ENCODE peak calls at places on chromosomes 12 and 14, in nine cellular contexts. P, J, T, E, U, W, Q, R and G are unnamed samples.

GRCh38 chr14:103867523-103867953 is 20.2 kb upstream of the PPP1R13B start:
- DNase-seq in P (peak; percentile 82), J (no peak), T (no peak), E (peak; percentile 39), U (peak; percentile 51), W (no peak), Q (no peak), R (no peak), G (peak; percentile 88)

GRCh38 chr12:56198836-56199235 is 9.6 kb upstream of the SMARCC2 start:
- DNase-seq in P (no peak), J (no peak), T (no peak), E (no peak), U (no peak), W (no peak), Q (no peak), R (no peak), G (no peak)

GRCh38 chr12:77433799-77434198 is 368.4 kb upstream of the E2F7 start:
- DNase-seq in P (no peak), J (no peak), T (no peak), E (no peak), U (no peak), W (no peak), Q (no peak), R (no peak), G (no peak)

GRCh38 chr12:29155079-29155478 is 6.0 kb downstream of the FAR2 start:
- DNase-seq in P (no peak), J (no peak), T (no peak), E (no peak), U (no peak), W (no peak), Q (no peak), R (no peak), G (no peak)

GRCh38 chr12:103929051-103929908 is 930 bp upstream of the HSP90B1 start:
- DNase-seq in P (peak; percentile 92), J (peak; percentile 86), T (peak; percentile 78), E (peak; percentile 82), U (peak; percentile 88), W (peak; percentile 77), Q (peak; percentile 92), R (peak; percentile 92), G (peak; percentile 58)

GRCh38 chr12:107912421-107913004 is 138.0 kb downstream of the ASCL4 start:
- DNase-seq in P (peak; percentile 18), J (no peak), T (peak; percentile 28), E (peak; percentile 53), U (no peak), W (peak; percentile 57), Q (peak; percentile 55), R (peak; percentile 55), G (peak; percentile 52)

GRCh38 chr12:54300267-54300731 is 516 bp downstream of the NFE2 start:
- DNase-seq in P (no peak), J (no peak), T (no peak), E (no peak), U (no peak), W (no peak), Q (no peak), R (no peak), G (no peak)

GRCh38 chr14:75566321-75566720 is 12.1 kb upstream of the FLVCR2 start:
- DNase-seq in P (peak; percentile 49), J (no peak), T (no peak), E (no peak), U (no peak), W (peak; percentile 48), Q (no peak), R (peak; percentile 65), G (no peak)

GRCh38 chr12:47551426-47551851 is 154.4 kb downstream of the RPAP3 start:
- DNase-seq in P (no peak), J (no peak), T (no peak), E (no peak), U (no peak), W (no peak), Q (no peak), R (peak; percentile 56), G (no peak)

GRCh38 chr12:41486718-41487117 is 298.6 kb downstream of the PDZRN4 start:
- DNase-seq in P (no peak), J (no peak), T (no peak), E (no peak), U (no peak), W (no peak), Q (no peak), R (peak; percentile 39), G (no peak)

GRCh38 chr12:83434600-83434999 is 747.9 kb downstream of the TMTC2 start:
- DNase-seq in P (no peak), J (no peak), T (no peak), E (no peak), U (no peak), W (no peak), Q (no peak), R (peak; percentile 33), G (no peak)

GRCh38 chr12:83432176-83432719 is 745.5 kb downstream of the TMTC2 start:
- DNase-seq in P (no peak), J (no peak), T (no peak), E (no peak), U (no peak), W (no peak), Q (no peak), R (no peak), G (no peak)
- TF ChIP-seq CTCF in P (no peak), J (no peak), T (peak; percentile 14), E (no peak), U (no peak), W (no peak), Q (no peak), R (no peak), G (no peak)

DNA sequence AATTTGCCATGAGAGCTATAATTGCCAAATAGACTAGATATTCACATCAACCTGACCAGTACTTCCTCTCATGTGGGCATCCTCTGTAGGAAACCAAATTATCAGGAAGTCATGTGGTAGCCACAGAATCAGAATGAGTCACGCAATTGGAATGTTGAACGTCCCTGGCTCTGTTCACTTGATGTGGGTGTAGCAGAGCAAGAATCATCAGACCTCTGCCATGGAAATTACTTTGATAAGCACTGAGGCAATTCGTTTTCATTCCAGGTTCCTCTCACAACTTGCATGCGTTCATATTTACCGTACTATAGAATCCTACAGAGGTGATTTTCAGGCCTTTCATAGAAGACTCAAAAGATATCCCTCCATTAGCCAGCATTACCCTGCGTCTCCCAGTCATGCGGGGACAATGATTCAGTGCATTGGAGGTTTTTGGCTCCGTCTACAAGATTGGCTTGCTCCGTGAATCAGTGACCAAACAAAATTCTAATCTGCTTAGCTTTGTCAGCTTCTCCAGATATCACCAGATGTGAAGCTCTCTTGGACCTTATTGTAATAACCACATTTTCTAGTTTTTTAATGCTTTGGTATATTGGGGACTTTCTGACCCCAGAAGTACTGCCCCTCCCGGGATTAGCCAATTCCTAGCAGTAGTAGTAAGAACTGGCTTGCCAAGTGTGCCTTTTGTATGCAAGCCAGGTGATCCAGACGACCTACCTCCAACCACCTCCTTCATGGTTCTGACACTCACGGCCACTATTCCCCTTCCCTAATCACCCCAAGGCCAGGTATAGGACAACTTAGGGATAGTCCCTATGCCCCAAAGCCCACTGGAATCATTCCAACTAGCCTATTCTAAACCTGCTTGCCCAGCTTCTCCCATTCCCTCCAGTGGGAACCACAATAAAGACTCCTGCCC is 133.4 kb downstream of the KICS2 start:
- DNase-seq in P (peak; percentile 85), J (peak; percentile 46), T (peak; percentile 91), E (no peak), U (peak; percentile 75), W (no peak), Q (peak; percentile 88), R (peak; percentile 98), G (peak; percentile 83)
- H3K4me1 ChIP-seq in P (peaks cover 9% of the 10 kb centered on the region), J (peaks cover 16% of the 10 kb centered on the region), T (peaks cover 48% of the 10 kb centered on the region), E (peaks cover 8% of the 10 kb centered on the region), U (peaks cover 15% of the 10 kb centered on the region), W (no peaks in the 10 kb centered on the region), Q (peaks cover 63% of the 10 kb centered on the region), R (peaks cover 42% of the 10 kb centered on the region), G (peaks cover 27% of the 10 kb centered on the region)

GRCh38 chr12:50111693-50112455 is at the start of gene COX14:
- DNase-seq in P (peak; percentile 99), J (peak; percentile 98), T (peak; percentile 99), E (peak; percentile 98), U (peak; percentile 99), W (peak; percentile 99), Q (peak; percentile 99), R (peak; percentile 100), G (peak; percentile 100)
- TF ChIP-seq CTCF in P (peak; percentile 85), J (peak; percentile 91), T (peak; percentile 91), E (peak; percentile 95), U (peak; percentile 87), W (peak; percentile 97), Q (peak; percentile 94), R (peak; percentile 92), G (peak; percentile 83)

GRCh38 chr14:106619618-106620017 is 1093.2 kb downstream of the TMEM121 start:
- DNase-seq in P (no peak), J (no peak), T (no peak), E (no peak), U (no peak), W (no peak), Q (no peak), R (no peak), G (no peak)

GRCh38 chr14:106620368-106620767 is 1094.0 kb downstream of the TMEM121 start:
- DNase-seq in P (no peak), J (no peak), T (no peak), E (no peak), U (no peak), W (no peak), Q (no peak), R (no peak), G (no peak)

GRCh38 chr14:106622200-106622745 is 1095.9 kb downstream of the TMEM121 start:
- DNase-seq in P (no peak), J (no peak), T (no peak), E (no peak), U (no peak), W (peak; percentile 27), Q (no peak), R (no peak), G (no peak)

GRCh38 chr14:106625181-106625580 is 1098.8 kb downstream of the TMEM121 start:
- DNase-seq in P (no peak), J (no peak), T (no peak), E (no peak), U (no peak), W (no peak), Q (no peak), R (no peak), G (no peak)
- H3K4me1 ChIP-seq in P (no peaks in the 10 kb centered on the region), J (no peaks in the 10 kb centered on the region), T (no peaks in the 10 kb centered on the region), E (no peaks in the 10 kb centered on the region), U (no peaks in the 10 kb centered on the region), W (peaks cover 6% of the 10 kb centered on the region), Q (no peaks in the 10 kb centered on the region), R (no peaks in the 10 kb centered on the region), G (no peaks in the 10 kb centered on the region)

GRCh38 chr14:70954068-70954467 is 46.8 kb downstream of the PCNX1 start:
- DNase-seq in P (no peak), J (no peak), T (no peak), E (no peak), U (no peak), W (no peak), Q (no peak), R (no peak), G (no peak)
- TF ChIP-seq CTCF in P (no peak), J (no peak), T (no peak), E (no peak), U (no peak), W (no peak), Q (no peak), R (no peak), G (no peak)